ENCODE peak calls at places on chromosome 9, in ten cellular contexts. Q is activated CD4-positive, alpha-beta T cell treated with anti-CD3 and anti-CD28 coated beads, Interleukin-2, amount 50 U/mL, for 1 hour; L is neural crest cell; X is astrocyte of the cerebellum; M is stimulated activated CD4-positive, alpha-beta T cell treated with anti-CD3 and anti-CD28 coated beads, Interleukin-4, amount 100 ng/mL, for 4 hours; P is midbrain; Z is breast epithelium; N is EH; O is AG04450; C is stimulated activated CD8-positive, alpha-beta memory T cell treated with anti-CD3 and anti-CD28 coated beads, Interleukin-2, amount 100 ng/mL, for 1 hour. K is an unnamed sample.
A peak's percentile ranks its signal among the peaks of the same experiment; 100 is the strongest.

GRCh38 chr9:6567140-6567591 is 78.4 kb downstream of the GLDC start:
- DNase-seq in Q (no peak), L (no peak), X (peak; percentile 71), M (peak; percentile 11), P (peak; percentile 19), Z (no peak), N (peak; percentile 91), O (peak; percentile 63), C (no peak), K (no peak)

GRCh38 chr9:34485822-34486221 is 27.2 kb downstream of the DNAI1 start:
- DNase-seq in Q (no peak), L (no peak), X (no peak), M (no peak), P (no peak), Z (no peak), N (no peak), O (no peak), C (no peak), K (no peak)

GRCh38 chr9:114499528-114499927 is 5.7 kb downstream of the WHRN start:
- DNase-seq in Q (no peak), L (no peak), X (no peak), M (no peak), P (peak; percentile 64), Z (no peak), N (no peak), O (no peak), C (no peak), K (no peak)

GRCh38 chr9:107170801-107171200 is 112.3 kb upstream of the RAD23B start:
- DNase-seq in Q (no peak), L (no peak), X (no peak), M (no peak), P (no peak), Z (no peak), N (no peak), O (no peak), C (no peak), K (no peak)

GRCh38 chr9:95506692-95507455 is 9.9 kb downstream of the PTCH1 start:
- DNase-seq in Q (peak; percentile 23), L (peak; percentile 35), X (no peak), M (peak; percentile 29), P (peak; percentile 83), Z (no peak), N (peak; percentile 77), O (no peak), C (no peak), K (no peak)

GRCh38 chr9:109535365-109535764 is 37.3 kb upstream of the PTPN3 start:
- DNase-seq in Q (no peak), L (no peak), X (no peak), M (no peak), P (no peak), Z (no peak), N (no peak), O (no peak), C (no peak), K (no peak)

GRCh38 chr9:87957839-87958238 is 16.5 kb downstream of the CDK20 start:
- DNase-seq in Q (no peak), L (no peak), X (no peak), M (no peak), P (no peak), Z (no peak), N (no peak), O (no peak), C (no peak), K (no peak)

GRCh38 chr9:98887918-98888510 is 55.7 kb upstream of the COL15A1 start:
- DNase-seq in Q (no peak), L (no peak), X (no peak), M (no peak), P (no peak), Z (no peak), N (peak; percentile 69), O (no peak), C (no peak), K (no peak)

GRCh38 chr9:97571664-97572063 is 61.5 kb downstream of the TSTD2 start:
- DNase-seq in Q (no peak), L (no peak), X (no peak), M (no peak), P (no peak), Z (no peak), N (no peak), O (no peak), C (no peak), K (no peak)

GRCh38 chr9:126283799-126284465 is 42.7 kb upstream of the MVB12B start:
- DNase-seq in Q (no peak), L (no peak), X (no peak), M (no peak), P (no peak), Z (no peak), N (no peak), O (no peak), C (no peak), K (no peak)

GRCh38 chr9:94100152-94100879 is 16.1 kb downstream of the PTPDC1 start:
- DNase-seq in Q (no peak), L (no peak), X (no peak), M (no peak), P (no peak), Z (no peak), N (no peak), O (no peak), C (no peak), K (no peak)

GRCh38 chr9:113503613-113504230 is 40.2 kb downstream of the RGS3 start:
- DNase-seq in Q (no peak), L (no peak), X (no peak), M (no peak), P (no peak), Z (no peak), N (peak; percentile 50), O (no peak), C (no peak), K (no peak)

GRCh38 chr9:88477300-88477751 is 57.7 kb upstream of the NXNL2 start:
- DNase-seq in Q (no peak), L (no peak), X (peak; percentile 78), M (no peak), P (no peak), Z (no peak), N (peak; percentile 100), O (peak; percentile 82), C (no peak), K (no peak)

K was measured in smooth muscle cell of the brain vasculature.